ENCODE peak calls at places on chromosome 18, in six cellular contexts. One of them, this sample, is unnamed.

GRCh38 chr18:55141318-55141717 is 182.1 kb upstream of the CCDC68 start:
- DNase-seq in IMR-90: peak
- DNase-seq in mesenchymal stem cell: no peak
- DNase-seq in H9: no peak
- DNase-seq in H1: no peak
- DNase-seq in neuronal stem cell: no peak
- DNase-seq in this sample: no peak

GRCh38 chr18:55642191-55642590 is 54.2 kb upstream of the TCF4 start:
- DNase-seq in neuronal stem cell: no peak
- DNase-seq in IMR-90: no peak
- DNase-seq in H9: no peak
- DNase-seq in mesenchymal stem cell: no peak
- DNase-seq in H1: no peak
- DNase-seq in this sample: no peak

GRCh38 chr18:2822213-2822612 is 24.6 kb upstream of the EMILIN2 start:
- DNase-seq in mesenchymal stem cell: no peak
- DNase-seq in H9: no peak
- DNase-seq in H1: no peak
- DNase-seq in neuronal stem cell: no peak
- DNase-seq in IMR-90: no peak
- DNase-seq in this sample: no peak

GRCh38 chr18:21123290-21123926 is 11.8 kb upstream of the ROCK1 start:
- DNase-seq in H9: no peak
- DNase-seq in H1: no peak
- DNase-seq in IMR-90: no peak
- DNase-seq in mesenchymal stem cell: no peak
- DNase-seq in neuronal stem cell: no peak
- DNase-seq in this sample: no peak

GRCh38 chr18:31590570-31590969 is 1.1 kb upstream of the TTR start:
- DNase-seq in mesenchymal stem cell: no peak
- DNase-seq in H9: no peak
- DNase-seq in IMR-90: no peak
- DNase-seq in H1: no peak
- DNase-seq in neuronal stem cell: no peak
- DNase-seq in this sample: no peak

GRCh38 chr18:80253871-80254492 is 6.7 kb upstream of the PARD6G start:
- DNase-seq in H1: no peak
- DNase-seq in mesenchymal stem cell: no peak
- DNase-seq in H9: no peak
- DNase-seq in IMR-90: no peak
- DNase-seq in neuronal stem cell: no peak
- DNase-seq in this sample: no peak

GRCh38 chr18:64202229-64202835 is 53.4 kb upstream of the LINC00305 start:
- DNase-seq in neuronal stem cell: no peak
- DNase-seq in H9: no peak
- DNase-seq in IMR-90: no peak
- DNase-seq in H1: no peak
- DNase-seq in mesenchymal stem cell: peak
- DNase-seq in this sample: peak

GRCh38 chr18:23540867-23541266 is 37.6 kb downstream of the RMC1 start:
- DNase-seq in H9: no peak
- DNase-seq in IMR-90: peak
- DNase-seq in neuronal stem cell: no peak
- DNase-seq in H1: no peak
- DNase-seq in mesenchymal stem cell: peak
- DNase-seq in this sample: no peak

GRCh38 chr18:11119962-11120361 is 29.4 kb downstream of the PIEZO2 start:
- DNase-seq in mesenchymal stem cell: peak
- DNase-seq in H9: no peak
- DNase-seq in IMR-90: no peak
- DNase-seq in neuronal stem cell: no peak
- DNase-seq in H1: no peak
- DNase-seq in this sample: no peak

GRCh38 chr18:6069103-6069502 is 173.8 kb upstream of the TMEM200C start:
- DNase-seq in IMR-90: no peak
- DNase-seq in H9: no peak
- DNase-seq in mesenchymal stem cell: no peak
- DNase-seq in H1: no peak
- DNase-seq in neuronal stem cell: no peak
- DNase-seq in this sample: no peak

GRCh38 chr18:56563568-56563967 is 74.8 kb downstream of the TXNL1 start:
- DNase-seq in mesenchymal stem cell: peak
- DNase-seq in H1: peak
- DNase-seq in H9: peak
- DNase-seq in IMR-90: no peak
- DNase-seq in neuronal stem cell: peak
- DNase-seq in this sample: peak

GRCh38 chr18:68221116-68221724 is 493.7 kb downstream of the TMX3 start:
- DNase-seq in neuronal stem cell: no peak
- DNase-seq in IMR-90: no peak
- DNase-seq in mesenchymal stem cell: no peak
- DNase-seq in H1: peak
- DNase-seq in H9: no peak
- DNase-seq in this sample: no peak

GRCh38 chr18:51330739-51331138 is 133.3 kb upstream of the MEX3C start:
- DNase-seq in H1: no peak
- DNase-seq in neuronal stem cell: no peak
- DNase-seq in H9: no peak
- DNase-seq in IMR-90: no peak
- DNase-seq in mesenchymal stem cell: no peak
- DNase-seq in this sample: no peak

GRCh38 chr18:79393626-79394401 is 1.9 kb upstream of the NFATC1 start:
- DNase-seq in neuronal stem cell: no peak
- DNase-seq in H9: peak
- DNase-seq in H1: no peak
- DNase-seq in IMR-90: peak
- DNase-seq in mesenchymal stem cell: peak
- DNase-seq in this sample: peak

GRCh38 chr18:77081387-77081773 is 51.2 kb downstream of the MBP start:
- DNase-seq in IMR-90: peak
- DNase-seq in neuronal stem cell: no peak
- DNase-seq in mesenchymal stem cell: no peak
- DNase-seq in H1: no peak
- DNase-seq in H9: no peak
- DNase-seq in this sample: no peak

GRCh38 chr18:51621103-51621969 is 423.9 kb upstream of the MEX3C start:
- DNase-seq in IMR-90: no peak
- DNase-seq in mesenchymal stem cell: peak
- DNase-seq in neuronal stem cell: peak
- DNase-seq in H1: peak
- DNase-seq in H9: peak
- DNase-seq in this sample: peak

GRCh38 chr18:7084766-7085080 is 32.9 kb downstream of the LAMA1 start:
- DNase-seq in mesenchymal stem cell: peak
- DNase-seq in neuronal stem cell: no peak
- DNase-seq in H9: no peak
- DNase-seq in IMR-90: peak
- DNase-seq in H1: no peak
- DNase-seq in this sample: no peak

GRCh38 chr18:56377161-56377560 is 261.2 kb downstream of the TXNL1 start:
- DNase-seq in IMR-90: no peak
- DNase-seq in neuronal stem cell: no peak
- DNase-seq in H1: no peak
- DNase-seq in H9: no peak
- DNase-seq in mesenchymal stem cell: no peak
- DNase-seq in this sample: no peak

GRCh38 chr18:6022089-6022444 is 126.7 kb upstream of the TMEM200C start:
- DNase-seq in IMR-90: peak
- DNase-seq in H9: no peak
- DNase-seq in mesenchymal stem cell: no peak
- DNase-seq in H1: no peak
- DNase-seq in neuronal stem cell: no peak
- DNase-seq in this sample: no peak

GRCh38 chr18:78767648-78768071 is 212.0 kb upstream of the SALL3 start:
- DNase-seq in IMR-90: no peak
- DNase-seq in H1: no peak
- DNase-seq in neuronal stem cell: no peak
- DNase-seq in mesenchymal stem cell: no peak
- DNase-seq in H9: no peak
- DNase-seq in this sample: no peak

GRCh38 chr18:45361148-45361851 is 254.0 kb upstream of the SLC14A2 start:
- DNase-seq in neuronal stem cell: no peak
- DNase-seq in IMR-90: no peak
- DNase-seq in mesenchymal stem cell: no peak
- DNase-seq in H9: no peak
- DNase-seq in H1: no peak
- DNase-seq in this sample: no peak

GRCh38 chr18:34595673-34596072 is 114.4 kb upstream of the DTNA start:
- DNase-seq in H9: peak
- DNase-seq in H1: no peak
- DNase-seq in IMR-90: peak
- DNase-seq in mesenchymal stem cell: peak
- DNase-seq in neuronal stem cell: no peak
- DNase-seq in this sample: peak

GRCh38 chr18:79738041-79738461 is 58.4 kb downstream of the CTDP1 start:
- DNase-seq in IMR-90: no peak
- DNase-seq in H9: no peak
- DNase-seq in mesenchymal stem cell: no peak
- DNase-seq in neuronal stem cell: no peak
- DNase-seq in H1: no peak
- DNase-seq in this sample: no peak

GRCh38 chr18:78986018-78986481 is 6.4 kb downstream of the SALL3 start:
- DNase-seq in neuronal stem cell: no peak
- DNase-seq in mesenchymal stem cell: no peak
- DNase-seq in IMR-90: no peak
- DNase-seq in H1: no peak
- DNase-seq in H9: no peak
- DNase-seq in this sample: peak

GRCh38 chr18:59624384-59624760 is 72.9 kb downstream of the CCBE1 start:
- DNase-seq in H9: no peak
- DNase-seq in neuronal stem cell: no peak
- DNase-seq in H1: no peak
- DNase-seq in IMR-90: no peak
- DNase-seq in mesenchymal stem cell: no peak
- DNase-seq in this sample: no peak

GRCh38 chr18:76859474-76860339 is 37.4 kb downstream of the ZNF236 start:
- DNase-seq in H9: no peak
- DNase-seq in mesenchymal stem cell: no peak
- DNase-seq in neuronal stem cell: no peak
- DNase-seq in IMR-90: no peak
- DNase-seq in H1: no peak
- DNase-seq in this sample: no peak

GRCh38 chr18:11877497-11877896 is 26.3 kb downstream of the CHMP1B start:
- DNase-seq in mesenchymal stem cell: no peak
- DNase-seq in IMR-90: no peak
- DNase-seq in H9: no peak
- DNase-seq in H1: no peak
- DNase-seq in neuronal stem cell: no peak
- DNase-seq in this sample: no peak

GRCh38 chr18:33579147-33579867 is 1.3 kb downstream of the ASXL3 start:
- DNase-seq in mesenchymal stem cell: no peak
- DNase-seq in IMR-90: no peak
- DNase-seq in H1: no peak
- DNase-seq in neuronal stem cell: peak
- DNase-seq in H9: no peak
- DNase-seq in this sample: no peak

GRCh38 chr18:76495435-76496199 is 575 bp upstream of the ZNF516 start:
- DNase-seq in H9: peak
- DNase-seq in H1: no peak
- DNase-seq in mesenchymal stem cell: peak
- DNase-seq in neuronal stem cell: peak
- DNase-seq in IMR-90: peak
- DNase-seq in this sample: peak

GRCh38 chr18:61308795-61309393 is 24.3 kb upstream of the CDH20 start:
- DNase-seq in H9: no peak
- DNase-seq in IMR-90: peak
- DNase-seq in neuronal stem cell: no peak
- DNase-seq in H1: no peak
- DNase-seq in mesenchymal stem cell: no peak
- DNase-seq in this sample: no peak
- H3K23ac ChIP-seq in H9: no peak
- H3K23ac ChIP-seq in IMR-90: no peak
- H3K23ac ChIP-seq in neuronal stem cell: peak
- H3K23ac ChIP-seq in H1: no peak
- H3K23ac ChIP-seq in mesenchymal stem cell: no peak
- H3K23ac ChIP-seq in this sample: no peak

DNA sequence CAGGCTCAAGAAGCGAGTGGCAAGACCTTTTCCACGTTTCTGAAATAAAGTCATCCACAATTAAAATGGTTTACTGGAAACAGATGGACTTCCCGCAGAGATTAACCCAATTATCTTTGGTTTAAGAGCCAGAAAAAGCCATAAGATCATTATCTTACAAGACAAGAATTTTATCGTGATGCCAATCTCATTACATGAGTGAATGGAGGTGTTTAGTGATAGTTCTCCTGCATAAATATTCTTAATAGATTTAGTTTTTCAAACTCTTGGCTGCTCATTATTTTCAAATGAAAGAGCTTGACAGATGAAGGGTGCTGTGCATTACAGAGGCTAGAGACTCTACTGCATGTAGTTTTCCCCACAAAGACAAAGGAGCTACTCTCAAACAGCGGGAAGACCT is 1028.4 kb upstream of the PIK3C3 start:
- DNase-seq in neuronal stem cell: no peak
- DNase-seq in IMR-90: no peak
- DNase-seq in H9: no peak
- DNase-seq in H1: no peak
- DNase-seq in mesenchymal stem cell: no peak
- DNase-seq in this sample: no peak
- H3K23ac ChIP-seq in neuronal stem cell: no peak
- H3K23ac ChIP-seq in IMR-90: no peak
- H3K23ac ChIP-seq in H9: no peak
- H3K23ac ChIP-seq in H1: no peak
- H3K23ac ChIP-seq in mesenchymal stem cell: no peak
- H3K23ac ChIP-seq in this sample: no peak

DNA sequence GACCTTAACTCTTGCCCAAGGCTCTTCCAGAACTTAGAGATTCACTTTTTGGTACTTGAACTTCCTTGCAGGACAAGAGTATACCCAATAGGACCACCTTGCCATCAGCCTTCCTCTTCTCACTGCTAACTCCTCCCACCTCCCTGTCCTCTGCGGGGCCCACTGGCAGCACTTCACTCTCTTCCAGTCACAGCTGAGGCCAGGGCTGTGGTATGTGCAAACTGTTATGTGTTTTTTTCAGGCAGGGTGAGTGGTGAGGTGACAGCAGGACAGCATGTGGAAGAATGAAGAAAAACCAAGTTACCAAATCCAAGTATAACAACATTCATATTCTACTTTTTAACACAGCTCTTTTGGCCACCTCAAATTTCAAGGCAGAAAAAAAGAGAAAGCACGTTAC is 605.1 kb upstream of the SYT4 start:
- DNase-seq in IMR-90: no peak
- DNase-seq in H9: no peak
- DNase-seq in neuronal stem cell: no peak
- DNase-seq in mesenchymal stem cell: no peak
- DNase-seq in H1: no peak
- DNase-seq in this sample: no peak
- H3K23ac ChIP-seq in IMR-90: no peak
- H3K23ac ChIP-seq in H9: no peak
- H3K23ac ChIP-seq in neuronal stem cell: no peak
- H3K23ac ChIP-seq in mesenchymal stem cell: no peak
- H3K23ac ChIP-seq in H1: no peak
- H3K23ac ChIP-seq in this sample: no peak

DNA sequence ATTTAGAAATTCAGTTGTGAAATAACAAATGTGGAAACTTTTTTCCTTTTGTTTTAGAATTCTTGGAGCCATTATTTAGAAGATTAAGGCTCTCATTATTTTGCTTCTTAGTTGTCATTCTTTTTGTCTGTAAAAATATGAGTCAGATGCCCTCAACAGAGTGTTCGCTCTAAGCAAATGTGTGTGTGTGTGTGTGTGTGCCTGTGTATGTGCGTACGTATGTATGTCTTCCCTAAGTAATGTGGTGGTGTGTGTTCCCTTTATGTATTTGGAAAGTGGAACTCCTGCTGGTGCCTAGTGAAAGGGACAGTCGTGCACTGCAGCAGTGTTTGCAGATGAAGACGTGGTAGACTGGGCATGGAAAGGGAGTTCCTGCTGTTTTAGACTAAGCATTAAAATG is 27.5 kb downstream of the ZNF407 start:
- DNase-seq in mesenchymal stem cell: peak
- DNase-seq in H1: no peak
- DNase-seq in H9: no peak
- DNase-seq in IMR-90: peak
- DNase-seq in neuronal stem cell: no peak
- DNase-seq in this sample: no peak
- H3K23ac ChIP-seq in mesenchymal stem cell: no peak
- H3K23ac ChIP-seq in H1: no peak
- H3K23ac ChIP-seq in H9: no peak
- H3K23ac ChIP-seq in IMR-90: no peak
- H3K23ac ChIP-seq in neuronal stem cell: no peak
- H3K23ac ChIP-seq in this sample: no peak

This sample was measured in mesendoderm.